ENCODE peak calls at places on chromosomes 2 and 18, in ten cellular contexts. M, X, W, R, D, V, C, J, E and Y are unnamed samples.

GRCh38 chr2:212266310-212266709 is 272.3 kb downstream of the ERBB4 start:
- DNase-seq in M (no peak), X (no peak), W (no peak), R (no peak), D (no peak), V (no peak), C (no peak), J (no peak), E (no peak), Y (no peak)

GRCh38 chr2:185127412-185127811 is 529.1 kb downstream of the ZNF804A start:
- DNase-seq in M (no peak), X (no peak), W (no peak), R (no peak), D (no peak), V (no peak), C (no peak), J (no peak), E (no peak), Y (no peak)

GRCh38 chr2:9294764-9295163 is 88.2 kb downstream of the ASAP2 start:
- DNase-seq in M (no peak), X (no peak), W (no peak), R (no peak), D (no peak), V (no peak), C (no peak), J (no peak), E (no peak), Y (no peak)

GRCh38 chr18:76358774-76359173 is 136.3 kb downstream of the ZNF516 start:
- DNase-seq in M (no peak), X (no peak), W (no peak), R (no peak), D (no peak), V (no peak), C (no peak), J (no peak), E (no peak), Y (no peak)

GRCh38 chr2:46657042-46657504 is 177.7 kb downstream of the TMEM247 start:
- DNase-seq in M (peak; percentile 30), X (no peak), W (peak; percentile 65), R (peak; percentile 28), D (peak; percentile 32), V (no peak), C (peak; percentile 76), J (peak; percentile 49), E (peak; percentile 93), Y (peak; percentile 92)

GRCh38 chr2:216553093-216553478 is 54.4 kb downstream of the RPL37A start:
- DNase-seq in M (no peak), X (no peak), W (no peak), R (no peak), D (no peak), V (no peak), C (no peak), J (peak; percentile 96), E (no peak), Y (no peak)

GRCh38 chr2:236689393-236689700 is 119.7 kb downstream of the ACKR3 start:
- DNase-seq in M (no peak), X (no peak), W (no peak), R (no peak), D (no peak), V (peak; percentile 54), C (no peak), J (no peak), E (no peak), Y (no peak)

GRCh38 chr2:174333502-174334277 is 1.1 kb upstream of the SP9 start:
- DNase-seq in M (no peak), X (no peak), W (no peak), R (no peak), D (no peak), V (no peak), C (no peak), J (no peak), E (no peak), Y (no peak)

GRCh38 chr18:31402026-31402373 is 25.4 kb downstream of the DSG4 start:
- DNase-seq in M (no peak), X (no peak), W (no peak), R (no peak), D (no peak), V (no peak), C (no peak), J (peak; percentile 75), E (no peak), Y (no peak)

GRCh38 chr2:150466770-150467640 is 20.5 kb downstream of the RND3 start:
- DNase-seq in M (no peak), X (no peak), W (no peak), R (no peak), D (no peak), V (no peak), C (no peak), J (no peak), E (no peak), Y (no peak)

GRCh38 chr2:112317303-112318158 is 42.1 kb downstream of the ZC3H6 start:
- DNase-seq in M (no peak), X (no peak), W (no peak), R (no peak), D (no peak), V (no peak), C (no peak), J (peak; percentile 62), E (no peak), Y (no peak)

GRCh38 chr2:60550151-60550983 is 3.1 kb downstream of the BCL11A start:
- DNase-seq in M (peak; percentile 47), X (peak; percentile 79), W (peak; percentile 84), R (peak; percentile 87), D (no peak), V (peak; percentile 81), C (peak; percentile 50), J (peak; percentile 56), E (peak; percentile 89), Y (no peak)
- TF ChIP-seq EP300 in M (no peak), X (no peak), W (no peak), R (no peak), D (no peak), V (no peak), C (no peak), J (no peak), E (no peak), Y (no peak)

GRCh38 chr2:218470454-218470853 is 51.5 kb downstream of the VIL1 start:
- DNase-seq in M (no peak), X (no peak), W (no peak), R (no peak), D (no peak), V (no peak), C (no peak), J (no peak), E (no peak), Y (peak; percentile 86)

GRCh38 chr2:218471982-218472381 is 53.1 kb downstream of the VIL1 start:
- DNase-seq in M (no peak), X (no peak), W (peak; percentile 33), R (no peak), D (no peak), V (no peak), C (no peak), J (no peak), E (no peak), Y (peak; percentile 79)

GRCh38 chr2:218471070-218471469 is 52.1 kb downstream of the VIL1 start:
- DNase-seq in M (no peak), X (no peak), W (no peak), R (no peak), D (no peak), V (no peak), C (no peak), J (no peak), E (no peak), Y (no peak)

GRCh38 chr2:218465987-218466633 is 47.2 kb downstream of the VIL1 start:
- DNase-seq in M (peak; percentile 12), X (no peak), W (no peak), R (no peak), D (no peak), V (no peak), C (no peak), J (peak; percentile 34), E (no peak), Y (peak; percentile 2)
- H3K27me3 ChIP-seq in M (no peaks in the 10 kb centered on the region), X (no peaks in the 10 kb centered on the region), W (no peaks in the 10 kb centered on the region), R (no peaks in the 10 kb centered on the region), D (no peaks in the 10 kb centered on the region), V (no peaks in the 10 kb centered on the region), C (no peaks in the 10 kb centered on the region), J (no peaks in the 10 kb centered on the region), E (no peaks in the 10 kb centered on the region), Y (no peaks in the 10 kb centered on the region)

GRCh38 chr2:100819365-100820345 is at the start of gene NPAS2:
- DNase-seq in M (no peak), X (peak; percentile 53), W (peak; percentile 37), R (peak; percentile 59), D (no peak), V (no peak), C (peak; percentile 21), J (peak; percentile 35), E (peak; percentile 77), Y (no peak)
- TF ChIP-seq POLR2A in M (no peak), X (no peak), W (no peak), R (no peak), D (no peak), V (no peak), C (no peak), J (peak; percentile 46), E (no peak), Y (no peak)

GRCh38 chr2:191379375-191379774 is 134.2 kb downstream of the MYO1B start:
- DNase-seq in M (no peak), X (no peak), W (no peak), R (no peak), D (no peak), V (no peak), C (no peak), J (peak; percentile 68), E (no peak), Y (no peak)

GRCh38 chr2:191369034-191369433 is 123.8 kb downstream of the MYO1B start:
- DNase-seq in M (no peak), X (no peak), W (no peak), R (no peak), D (no peak), V (no peak), C (no peak), J (no peak), E (no peak), Y (no peak)

GRCh38 chr2:191376981-191377629 is 131.9 kb downstream of the MYO1B start:
- DNase-seq in M (peak; percentile 52), X (peak; percentile 52), W (peak; percentile 85), R (peak; percentile 73), D (peak; percentile 55), V (peak; percentile 80), C (peak; percentile 63), J (peak; percentile 86), E (peak; percentile 79), Y (peak; percentile 92)

GRCh38 chr2:191374939-191375338 is 129.7 kb downstream of the MYO1B start:
- DNase-seq in M (no peak), X (no peak), W (no peak), R (no peak), D (no peak), V (no peak), C (no peak), J (no peak), E (no peak), Y (no peak)

DNA sequence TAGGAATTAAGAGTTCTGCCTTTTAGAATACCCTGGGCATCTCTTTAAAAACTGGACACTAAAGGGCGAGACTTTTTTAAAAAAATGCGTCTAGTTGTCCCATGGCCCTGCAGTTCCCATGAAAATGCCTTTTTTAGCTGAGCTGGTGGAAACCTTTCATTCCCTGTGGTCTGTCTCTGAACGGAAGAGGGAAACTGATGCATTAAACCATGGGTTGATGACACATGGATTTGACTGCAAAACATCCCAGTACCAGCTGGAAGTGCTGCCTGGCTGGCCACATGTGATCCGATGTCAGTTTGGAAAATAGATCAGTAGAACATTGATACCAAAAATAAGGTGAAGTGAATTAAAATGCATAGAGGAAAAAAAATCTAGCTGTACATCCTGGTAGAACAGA is 129.2 kb downstream of the MYO1B start:
- DNase-seq in M (no peak), X (no peak), W (no peak), R (no peak), D (no peak), V (no peak), C (no peak), J (no peak), E (no peak), Y (no peak)
- TF ChIP-seq EP300 in M (no peak), X (no peak), W (no peak), R (no peak), D (no peak), V (no peak), C (no peak), J (no peak), E (no peak), Y (no peak)